ENCODE peak calls at places on chromosomes 7 and 10, in nine cellular contexts. R is ureter; Y is activated CD4-positive, alpha-beta T cell treated with anti-CD3 and anti-CD28 coated beads, Interleukin-2, amount 10 ng/mL, durations not matched to agents 7 days and 5 days; J is body of pancreas; D is nucleus accumbens; Z is NCI-H446 treated with DMSO at 0.1 percent for 48 hours; V is heart left ventricle; X is renal cortical epithelial cell; U is stomach. Q is an unnamed sample.

GRCh38 chr10:6328708-6329423 is 126.1 kb downstream of the PFKFB3 start:
- DNase-seq in R (no peak), Y (no peak), J (no peak), D (peak; percentile 24), Z (no peak), V (no peak), X (no peak), U (no peak), Q (no peak)

GRCh38 chr7:84049034-84049433 is 145.6 kb downstream of the SEMA3A start:
- DNase-seq in R (no peak), Y (no peak), J (no peak), D (no peak), Z (no peak), V (no peak), X (peak; percentile 75), U (no peak), Q (no peak)

GRCh38 chr7:21671859-21672258 is 129.0 kb downstream of the DNAH11 start:
- DNase-seq in R (no peak), Y (no peak), J (no peak), D (no peak), Z (no peak), V (no peak), X (no peak), U (no peak), Q (no peak)

GRCh38 chr10:51188013-51188412 is 113.7 kb downstream of the PRKG1 start:
- DNase-seq in R (no peak), Y (no peak), J (no peak), D (no peak), Z (no peak), V (no peak), X (no peak), U (no peak), Q (no peak)

GRCh38 chr7:954330-955238 is at the start of gene ADAP1:
- DNase-seq in R (no peak), Y (peak; percentile 33), J (peak; percentile 62), D (peak; percentile 33), Z (no peak), V (peak; percentile 45), X (no peak), U (peak; percentile 66), Q (no peak)

GRCh38 chr7:18400281-18400680 is 95.3 kb upstream of the HDAC9 start:
- DNase-seq in R (no peak), Y (no peak), J (no peak), D (no peak), Z (no peak), V (no peak), X (no peak), U (no peak), Q (no peak)

GRCh38 chr7:155356323-155357105 is 58.8 kb downstream of the INSIG1 start:
- DNase-seq in R (no peak), Y (no peak), J (peak; percentile 63), D (no peak), Z (no peak), V (no peak), X (peak; percentile 14), U (no peak), Q (no peak)

GRCh38 chr7:2824678-2825461 is 19.2 kb downstream of the GNA12 start:
- DNase-seq in R (no peak), Y (no peak), J (no peak), D (no peak), Z (no peak), V (no peak), X (peak; percentile 45), U (no peak), Q (no peak)

GRCh38 chr7:72416846-72417245 is 4.7 kb upstream of the CALN1 start:
- DNase-seq in R (no peak), Y (no peak), J (no peak), D (no peak), Z (no peak), V (no peak), X (no peak), U (no peak), Q (no peak)

GRCh38 chr7:107125475-107125874 is 43.3 kb upstream of the HBP1 start:
- DNase-seq in R (no peak), Y (no peak), J (no peak), D (no peak), Z (no peak), V (no peak), X (no peak), U (no peak), Q (no peak)